ENCODE peak calls at places on chromosomes 4 and X, in seven cellular contexts. One of them, this sample, is unnamed.

GRCh38 chr4:73741140-73741749 is 876 bp downstream of the CXCL8 start:
- DNase-seq in M059J: no peak
- DNase-seq in T-helper 9 cell: no peak
- DNase-seq in stromal cell of bone marrow: no peak
- DNase-seq in osteocyte: no peak
- DNase-seq in epithelial cell of prostate: no peak
- DNase-seq in CD4-positive, CD25-positive, alpha-beta regulatory T cell: no peak
- DNase-seq in this sample: no peak

GRCh38 chrX:133335027-133335426 is 80.3 kb downstream of the GPC4 start:
- DNase-seq in CD4-positive, CD25-positive, alpha-beta regulatory T cell: peak; percentile 0
- DNase-seq in epithelial cell of prostate: no peak
- DNase-seq in osteocyte: no peak
- DNase-seq in M059J: peak; percentile 61
- DNase-seq in stromal cell of bone marrow: peak; percentile 17
- DNase-seq in T-helper 9 cell: no peak
- DNase-seq in this sample: peak; percentile 35

GRCh38 chrX:10212395-10212794 is 55.6 kb downstream of the CLCN4 start:
- DNase-seq in osteocyte: no peak
- DNase-seq in CD4-positive, CD25-positive, alpha-beta regulatory T cell: no peak
- DNase-seq in stromal cell of bone marrow: no peak
- DNase-seq in M059J: no peak
- DNase-seq in T-helper 9 cell: no peak
- DNase-seq in epithelial cell of prostate: no peak
- DNase-seq in this sample: no peak

GRCh38 chr4:124710253-124710849 is 2.2 kb downstream of the ANKRD50 start:
- DNase-seq in T-helper 9 cell: no peak
- DNase-seq in osteocyte: no peak
- DNase-seq in stromal cell of bone marrow: no peak
- DNase-seq in M059J: peak; percentile 17
- DNase-seq in epithelial cell of prostate: no peak
- DNase-seq in CD4-positive, CD25-positive, alpha-beta regulatory T cell: no peak
- DNase-seq in this sample: no peak

GRCh38 chrX:30612250-30612655 is 34.7 kb upstream of the TASL start:
- DNase-seq in epithelial cell of prostate: no peak
- DNase-seq in osteocyte: no peak
- DNase-seq in T-helper 9 cell: no peak
- DNase-seq in stromal cell of bone marrow: no peak
- DNase-seq in M059J: no peak
- DNase-seq in CD4-positive, CD25-positive, alpha-beta regulatory T cell: no peak
- DNase-seq in this sample: no peak

GRCh38 chr4:113336556-113336955 is 287.1 kb downstream of the ANK2 start:
- DNase-seq in T-helper 9 cell: no peak
- DNase-seq in stromal cell of bone marrow: no peak
- DNase-seq in epithelial cell of prostate: no peak
- DNase-seq in osteocyte: no peak
- DNase-seq in M059J: peak; percentile 55
- DNase-seq in CD4-positive, CD25-positive, alpha-beta regulatory T cell: no peak
- DNase-seq in this sample: no peak

GRCh38 chr4:114015444-114015899 is 36.0 kb upstream of the ARSJ start:
- DNase-seq in CD4-positive, CD25-positive, alpha-beta regulatory T cell: no peak
- DNase-seq in osteocyte: no peak
- DNase-seq in stromal cell of bone marrow: peak; percentile 98
- DNase-seq in epithelial cell of prostate: peak; percentile 97
- DNase-seq in M059J: peak; percentile 98
- DNase-seq in T-helper 9 cell: no peak
- DNase-seq in this sample: peak; percentile 64

GRCh38 chr4:67687639-67688038 is 13.3 kb downstream of the UBA6 start:
- DNase-seq in osteocyte: no peak
- DNase-seq in M059J: peak; percentile 7
- DNase-seq in epithelial cell of prostate: no peak
- DNase-seq in stromal cell of bone marrow: no peak
- DNase-seq in T-helper 9 cell: no peak
- DNase-seq in CD4-positive, CD25-positive, alpha-beta regulatory T cell: no peak
- DNase-seq in this sample: no peak

GRCh38 chrX:153944140-153944799 is at the start of gene RENBP:
- DNase-seq in epithelial cell of prostate: no peak
- DNase-seq in stromal cell of bone marrow: no peak
- DNase-seq in T-helper 9 cell: no peak
- DNase-seq in CD4-positive, CD25-positive, alpha-beta regulatory T cell: peak; percentile 26
- DNase-seq in M059J: no peak
- DNase-seq in osteocyte: no peak
- DNase-seq in this sample: no peak

GRCh38 chr4:2797545-2798305 is 4.8 kb downstream of the SH3BP2 start:
- DNase-seq in M059J: no peak
- DNase-seq in stromal cell of bone marrow: no peak
- DNase-seq in T-helper 9 cell: no peak
- DNase-seq in epithelial cell of prostate: no peak
- DNase-seq in osteocyte: no peak
- DNase-seq in CD4-positive, CD25-positive, alpha-beta regulatory T cell: peak; percentile 58
- DNase-seq in this sample: no peak

GRCh38 chrX:87392369-87392768 is 125.2 kb upstream of the KLHL4 start:
- DNase-seq in stromal cell of bone marrow: no peak
- DNase-seq in epithelial cell of prostate: no peak
- DNase-seq in T-helper 9 cell: no peak
- DNase-seq in M059J: no peak
- DNase-seq in osteocyte: no peak
- DNase-seq in CD4-positive, CD25-positive, alpha-beta regulatory T cell: no peak
- DNase-seq in this sample: no peak

GRCh38 chrX:78024349-78025108 is 55.1 kb upstream of the PGAM4 start:
- DNase-seq in T-helper 9 cell: peak; percentile 4
- DNase-seq in epithelial cell of prostate: no peak
- DNase-seq in stromal cell of bone marrow: no peak
- DNase-seq in CD4-positive, CD25-positive, alpha-beta regulatory T cell: peak; percentile 53
- DNase-seq in M059J: peak; percentile 46
- DNase-seq in osteocyte: no peak
- DNase-seq in this sample: peak; percentile 8

GRCh38 chrX:104420907-104421306 is 145.1 kb upstream of the IL1RAPL2 start:
- DNase-seq in M059J: no peak
- DNase-seq in T-helper 9 cell: no peak
- DNase-seq in CD4-positive, CD25-positive, alpha-beta regulatory T cell: no peak
- DNase-seq in epithelial cell of prostate: no peak
- DNase-seq in stromal cell of bone marrow: no peak
- DNase-seq in osteocyte: no peak
- DNase-seq in this sample: no peak

GRCh38 chr4:8917868-8918783 is 46.5 kb upstream of the HMX1 start:
- DNase-seq in CD4-positive, CD25-positive, alpha-beta regulatory T cell: peak; percentile 21
- DNase-seq in epithelial cell of prostate: no peak
- DNase-seq in osteocyte: peak; percentile 92
- DNase-seq in M059J: peak; percentile 40
- DNase-seq in stromal cell of bone marrow: peak; percentile 2
- DNase-seq in T-helper 9 cell: peak; percentile 37
- DNase-seq in this sample: peak; percentile 79

GRCh38 chr4:152690706-152691651 is 11.2 kb upstream of the TMEM154 start:
- DNase-seq in osteocyte: no peak
- DNase-seq in M059J: no peak
- DNase-seq in stromal cell of bone marrow: no peak
- DNase-seq in epithelial cell of prostate: no peak
- DNase-seq in CD4-positive, CD25-positive, alpha-beta regulatory T cell: no peak
- DNase-seq in T-helper 9 cell: no peak
- DNase-seq in this sample: no peak

GRCh38 chr4:135777386-135777785 is 1575.8 kb upstream of the PABPC4L start:
- DNase-seq in epithelial cell of prostate: no peak
- DNase-seq in osteocyte: no peak
- DNase-seq in stromal cell of bone marrow: no peak
- DNase-seq in T-helper 9 cell: no peak
- DNase-seq in CD4-positive, CD25-positive, alpha-beta regulatory T cell: no peak
- DNase-seq in M059J: no peak
- DNase-seq in this sample: no peak

GRCh38 chrX:12304261-12304660 is 166.0 kb downstream of the FRMPD4 start:
- DNase-seq in T-helper 9 cell: no peak
- DNase-seq in stromal cell of bone marrow: peak; percentile 59
- DNase-seq in CD4-positive, CD25-positive, alpha-beta regulatory T cell: no peak
- DNase-seq in osteocyte: no peak
- DNase-seq in M059J: no peak
- DNase-seq in epithelial cell of prostate: no peak
- DNase-seq in this sample: no peak

GRCh38 chr4:42293967-42294822 is 103.1 kb upstream of the SHISA3 start:
- DNase-seq in stromal cell of bone marrow: no peak
- DNase-seq in osteocyte: no peak
- DNase-seq in M059J: no peak
- DNase-seq in epithelial cell of prostate: no peak
- DNase-seq in T-helper 9 cell: no peak
- DNase-seq in CD4-positive, CD25-positive, alpha-beta regulatory T cell: no peak
- DNase-seq in this sample: no peak

GRCh38 chr4:6538586-6538985 is 36.4 kb upstream of the MAN2B2 start:
- DNase-seq in CD4-positive, CD25-positive, alpha-beta regulatory T cell: no peak
- DNase-seq in osteocyte: no peak
- DNase-seq in T-helper 9 cell: no peak
- DNase-seq in stromal cell of bone marrow: no peak
- DNase-seq in M059J: no peak
- DNase-seq in epithelial cell of prostate: no peak
- DNase-seq in this sample: no peak

GRCh38 chrX:42746606-42747005 is 31.4 kb downstream of the PPP1R2C start:
- DNase-seq in M059J: no peak
- DNase-seq in T-helper 9 cell: no peak
- DNase-seq in osteocyte: no peak
- DNase-seq in CD4-positive, CD25-positive, alpha-beta regulatory T cell: no peak
- DNase-seq in epithelial cell of prostate: no peak
- DNase-seq in stromal cell of bone marrow: peak; percentile 53
- DNase-seq in this sample: peak; percentile 4

GRCh38 chr4:174394915-174395314 is 111.2 kb downstream of the CEP44 start:
- DNase-seq in CD4-positive, CD25-positive, alpha-beta regulatory T cell: no peak
- DNase-seq in M059J: peak; percentile 64
- DNase-seq in stromal cell of bone marrow: peak; percentile 65
- DNase-seq in osteocyte: no peak
- DNase-seq in epithelial cell of prostate: peak; percentile 64
- DNase-seq in T-helper 9 cell: no peak
- DNase-seq in this sample: peak; percentile 8

GRCh38 chr4:48698029-48698901 is 81.8 kb downstream of the FRYL start:
- DNase-seq in epithelial cell of prostate: peak; percentile 87
- DNase-seq in stromal cell of bone marrow: peak; percentile 54
- DNase-seq in osteocyte: no peak
- DNase-seq in M059J: peak; percentile 91
- DNase-seq in T-helper 9 cell: no peak
- DNase-seq in CD4-positive, CD25-positive, alpha-beta regulatory T cell: no peak
- DNase-seq in this sample: peak; percentile 51

GRCh38 chrX:11893933-11894710 is 136.1 kb downstream of the MSL3 start:
- DNase-seq in M059J: no peak
- DNase-seq in CD4-positive, CD25-positive, alpha-beta regulatory T cell: no peak
- DNase-seq in epithelial cell of prostate: no peak
- DNase-seq in T-helper 9 cell: no peak
- DNase-seq in stromal cell of bone marrow: no peak
- DNase-seq in osteocyte: no peak
- DNase-seq in this sample: no peak

GRCh38 chr4:47762376-47763266 is 75.2 kb downstream of the CORIN start:
- DNase-seq in stromal cell of bone marrow: no peak
- DNase-seq in epithelial cell of prostate: no peak
- DNase-seq in CD4-positive, CD25-positive, alpha-beta regulatory T cell: no peak
- DNase-seq in T-helper 9 cell: no peak
- DNase-seq in osteocyte: no peak
- DNase-seq in M059J: no peak
- DNase-seq in this sample: no peak

GRCh38 chr4:185716008-185716976 is 95.7 kb downstream of the SORBS2 start:
- DNase-seq in T-helper 9 cell: no peak
- DNase-seq in epithelial cell of prostate: no peak
- DNase-seq in CD4-positive, CD25-positive, alpha-beta regulatory T cell: no peak
- DNase-seq in stromal cell of bone marrow: no peak
- DNase-seq in M059J: no peak
- DNase-seq in osteocyte: no peak
- DNase-seq in this sample: no peak

GRCh38 chr4:13559414-13559813 is 15.1 kb upstream of the NKX3-2 start:
- DNase-seq in epithelial cell of prostate: peak; percentile 27
- DNase-seq in M059J: peak; percentile 92
- DNase-seq in T-helper 9 cell: no peak
- DNase-seq in stromal cell of bone marrow: no peak
- DNase-seq in osteocyte: no peak
- DNase-seq in CD4-positive, CD25-positive, alpha-beta regulatory T cell: no peak
- DNase-seq in this sample: no peak

GRCh38 chr4:159006202-159006601 is 96.7 kb upstream of the RAPGEF2 start:
- DNase-seq in osteocyte: no peak
- DNase-seq in epithelial cell of prostate: peak; percentile 99
- DNase-seq in stromal cell of bone marrow: no peak
- DNase-seq in CD4-positive, CD25-positive, alpha-beta regulatory T cell: no peak
- DNase-seq in M059J: peak; percentile 68
- DNase-seq in T-helper 9 cell: no peak
- DNase-seq in this sample: no peak

GRCh38 chr4:17265653-17266052 is 246.2 kb downstream of the QDPR start:
- DNase-seq in stromal cell of bone marrow: no peak
- DNase-seq in M059J: no peak
- DNase-seq in T-helper 9 cell: no peak
- DNase-seq in CD4-positive, CD25-positive, alpha-beta regulatory T cell: no peak
- DNase-seq in epithelial cell of prostate: no peak
- DNase-seq in osteocyte: no peak
- DNase-seq in this sample: no peak

GRCh38 chr4:43485196-43485595 is 592.7 kb downstream of the GRXCR1 start:
- DNase-seq in osteocyte: no peak
- DNase-seq in T-helper 9 cell: no peak
- DNase-seq in epithelial cell of prostate: no peak
- DNase-seq in CD4-positive, CD25-positive, alpha-beta regulatory T cell: no peak
- DNase-seq in M059J: no peak
- DNase-seq in stromal cell of bone marrow: no peak
- DNase-seq in this sample: no peak

GRCh38 chr4:53962516-53963225 is 101.7 kb downstream of the CHIC2 start:
- DNase-seq in CD4-positive, CD25-positive, alpha-beta regulatory T cell: no peak
- DNase-seq in stromal cell of bone marrow: peak; percentile 54
- DNase-seq in M059J: peak; percentile 27
- DNase-seq in T-helper 9 cell: no peak
- DNase-seq in epithelial cell of prostate: peak; percentile 62
- DNase-seq in osteocyte: no peak
- DNase-seq in this sample: peak; percentile 47

GRCh38 chrX:114800719-114801118 is 216.7 kb downstream of the IL13RA2 start:
- DNase-seq in stromal cell of bone marrow: peak; percentile 27
- DNase-seq in CD4-positive, CD25-positive, alpha-beta regulatory T cell: no peak
- DNase-seq in osteocyte: no peak
- DNase-seq in T-helper 9 cell: no peak
- DNase-seq in epithelial cell of prostate: peak; percentile 6
- DNase-seq in M059J: peak; percentile 78
- DNase-seq in this sample: no peak

GRCh38 chr4:36322921-36323354 is 41.5 kb downstream of the DTHD1 start:
- DNase-seq in stromal cell of bone marrow: no peak
- DNase-seq in CD4-positive, CD25-positive, alpha-beta regulatory T cell: peak; percentile 51
- DNase-seq in M059J: no peak
- DNase-seq in osteocyte: no peak
- DNase-seq in epithelial cell of prostate: no peak
- DNase-seq in T-helper 9 cell: peak; percentile 3
- DNase-seq in this sample: no peak

GRCh38 chrX:19867411-19867732 is 20.0 kb downstream of the SH3KBP1 start:
- DNase-seq in stromal cell of bone marrow: no peak
- DNase-seq in epithelial cell of prostate: no peak
- DNase-seq in osteocyte: no peak
- DNase-seq in T-helper 9 cell: no peak
- DNase-seq in CD4-positive, CD25-positive, alpha-beta regulatory T cell: no peak
- DNase-seq in M059J: peak; percentile 76
- DNase-seq in this sample: no peak

GRCh38 chr4:128470492-128471053 is 183.0 kb upstream of the PGRMC2 start:
- DNase-seq in epithelial cell of prostate: no peak
- DNase-seq in osteocyte: no peak
- DNase-seq in M059J: no peak
- DNase-seq in T-helper 9 cell: no peak
- DNase-seq in CD4-positive, CD25-positive, alpha-beta regulatory T cell: no peak
- DNase-seq in stromal cell of bone marrow: no peak
- DNase-seq in this sample: no peak

GRCh38 chr4:88963817-88964216 is 93.2 kb downstream of the FAM13A start:
- DNase-seq in CD4-positive, CD25-positive, alpha-beta regulatory T cell: peak; percentile 15
- DNase-seq in osteocyte: no peak
- DNase-seq in T-helper 9 cell: no peak
- DNase-seq in stromal cell of bone marrow: no peak
- DNase-seq in epithelial cell of prostate: peak; percentile 89
- DNase-seq in M059J: peak; percentile 11
- DNase-seq in this sample: no peak

GRCh38 chrX:24229400-24229879 is 79.9 kb downstream of the ZFX start:
- DNase-seq in epithelial cell of prostate: no peak
- DNase-seq in stromal cell of bone marrow: no peak
- DNase-seq in CD4-positive, CD25-positive, alpha-beta regulatory T cell: no peak
- DNase-seq in M059J: peak; percentile 56
- DNase-seq in osteocyte: no peak
- DNase-seq in T-helper 9 cell: no peak
- DNase-seq in this sample: no peak

GRCh38 chr4:181061787-181062186 is 1181.4 kb upstream of the TENM3 start:
- DNase-seq in CD4-positive, CD25-positive, alpha-beta regulatory T cell: no peak
- DNase-seq in osteocyte: no peak
- DNase-seq in stromal cell of bone marrow: no peak
- DNase-seq in epithelial cell of prostate: no peak
- DNase-seq in M059J: no peak
- DNase-seq in T-helper 9 cell: no peak
- DNase-seq in this sample: no peak